ENCODE peak calls at places on chromosomes 3 and 15, in nine cellular contexts. One of them, this sample, is unnamed.

GRCh38 chr3:50930371-50931208 is 255.9 kb downstream of the DOCK3 start:
- DNase-seq in uterus: no peak
- DNase-seq in mesenchymal stem cell: no peak
- DNase-seq in fibroblast of lung: no peak
- DNase-seq in mucosa of descending colon: no peak
- DNase-seq in stomach: no peak
- DNase-seq in left ventricle myocardium inferior: no peak
- DNase-seq in kidney: peak; percentile 65
- DNase-seq in heart right ventricle: no peak
- DNase-seq in this sample: no peak

GRCh38 chr15:96171271-96171739 is 159.2 kb upstream of the NR2F2 start:
- DNase-seq in uterus: no peak
- DNase-seq in mesenchymal stem cell: no peak
- DNase-seq in fibroblast of lung: no peak
- DNase-seq in mucosa of descending colon: no peak
- DNase-seq in stomach: no peak
- DNase-seq in left ventricle myocardium inferior: no peak
- DNase-seq in kidney: no peak
- DNase-seq in heart right ventricle: no peak
- DNase-seq in this sample: no peak

GRCh38 chr3:128322030-128323022 is 144.4 kb downstream of the DNAJB8 start:
- DNase-seq in uterus: peak; percentile 42
- DNase-seq in mesenchymal stem cell: peak; percentile 47
- DNase-seq in fibroblast of lung: peak; percentile 52
- DNase-seq in mucosa of descending colon: peak; percentile 63
- DNase-seq in stomach: peak; percentile 57
- DNase-seq in left ventricle myocardium inferior: peak; percentile 48
- DNase-seq in kidney: no peak
- DNase-seq in heart right ventricle: peak; percentile 42
- DNase-seq in this sample: no peak

GRCh38 chr15:60326824-60327654 is 70.7 kb downstream of the ANXA2 start:
- DNase-seq in uterus: no peak
- DNase-seq in mesenchymal stem cell: peak; percentile 57
- DNase-seq in fibroblast of lung: peak; percentile 71
- DNase-seq in mucosa of descending colon: peak; percentile 53
- DNase-seq in stomach: no peak
- DNase-seq in left ventricle myocardium inferior: no peak
- DNase-seq in kidney: no peak
- DNase-seq in heart right ventricle: peak; percentile 15
- DNase-seq in this sample: no peak

GRCh38 chr3:168341965-168342719 is 246.4 kb upstream of the GOLIM4 start:
- DNase-seq in uterus: no peak
- DNase-seq in mesenchymal stem cell: peak; percentile 8
- DNase-seq in fibroblast of lung: peak; percentile 22
- DNase-seq in mucosa of descending colon: peak; percentile 21
- DNase-seq in stomach: no peak
- DNase-seq in left ventricle myocardium inferior: no peak
- DNase-seq in kidney: no peak
- DNase-seq in heart right ventricle: no peak
- DNase-seq in this sample: no peak

GRCh38 chr3:49411550-49411967 is 217 bp downstream of the RHOA start:
- DNase-seq in uterus: peak; percentile 53
- DNase-seq in mesenchymal stem cell: no peak
- DNase-seq in fibroblast of lung: no peak
- DNase-seq in mucosa of descending colon: peak; percentile 61
- DNase-seq in stomach: peak; percentile 66
- DNase-seq in left ventricle myocardium inferior: peak; percentile 63
- DNase-seq in kidney: peak; percentile 91
- DNase-seq in heart right ventricle: peak; percentile 51
- DNase-seq in this sample: no peak

GRCh38 chr3:112781611-112782010 is 65.1 kb downstream of the CD200R1L start:
- DNase-seq in uterus: no peak
- DNase-seq in mesenchymal stem cell: no peak
- DNase-seq in fibroblast of lung: no peak
- DNase-seq in mucosa of descending colon: no peak
- DNase-seq in stomach: no peak
- DNase-seq in left ventricle myocardium inferior: no peak
- DNase-seq in kidney: no peak
- DNase-seq in heart right ventricle: no peak
- DNase-seq in this sample: no peak

GRCh38 chr15:70222632-70223031 is 124.9 kb upstream of the TLE3 start:
- DNase-seq in uterus: no peak
- DNase-seq in mesenchymal stem cell: no peak
- DNase-seq in fibroblast of lung: no peak
- DNase-seq in mucosa of descending colon: no peak
- DNase-seq in stomach: no peak
- DNase-seq in left ventricle myocardium inferior: no peak
- DNase-seq in kidney: no peak
- DNase-seq in heart right ventricle: no peak
- DNase-seq in this sample: no peak

GRCh38 chr3:125039041-125039896 is 16.5 kb downstream of the HEG1 start:
- DNase-seq in uterus: no peak
- DNase-seq in mesenchymal stem cell: peak; percentile 0
- DNase-seq in fibroblast of lung: no peak
- DNase-seq in mucosa of descending colon: no peak
- DNase-seq in stomach: no peak
- DNase-seq in left ventricle myocardium inferior: no peak
- DNase-seq in kidney: no peak
- DNase-seq in heart right ventricle: no peak
- DNase-seq in this sample: no peak

GRCh38 chr3:143957447-143957846 is 14.2 kb upstream of the DIPK2A start:
- DNase-seq in uterus: no peak
- DNase-seq in mesenchymal stem cell: no peak
- DNase-seq in fibroblast of lung: no peak
- DNase-seq in mucosa of descending colon: no peak
- DNase-seq in stomach: no peak
- DNase-seq in left ventricle myocardium inferior: no peak
- DNase-seq in kidney: no peak
- DNase-seq in heart right ventricle: no peak
- DNase-seq in this sample: no peak

GRCh38 chr15:43325039-43325438 is 5.3 kb downstream of the LCMT2 start:
- DNase-seq in uterus: no peak
- DNase-seq in mesenchymal stem cell: no peak
- DNase-seq in fibroblast of lung: no peak
- DNase-seq in mucosa of descending colon: no peak
- DNase-seq in stomach: no peak
- DNase-seq in left ventricle myocardium inferior: no peak
- DNase-seq in kidney: no peak
- DNase-seq in heart right ventricle: no peak
- DNase-seq in this sample: no peak

GRCh38 chr15:100171411-100171810 is 170.4 kb downstream of the ADAMTS17 start:
- DNase-seq in uterus: no peak
- DNase-seq in mesenchymal stem cell: no peak
- DNase-seq in fibroblast of lung: no peak
- DNase-seq in mucosa of descending colon: no peak
- DNase-seq in stomach: no peak
- DNase-seq in left ventricle myocardium inferior: no peak
- DNase-seq in kidney: peak; percentile 36
- DNase-seq in heart right ventricle: no peak
- DNase-seq in this sample: no peak

GRCh38 chr3:50423543-50423942 is 64.2 kb upstream of the TMEM115 start:
- DNase-seq in uterus: no peak
- DNase-seq in mesenchymal stem cell: no peak
- DNase-seq in fibroblast of lung: no peak
- DNase-seq in mucosa of descending colon: peak; percentile 31
- DNase-seq in stomach: peak; percentile 83
- DNase-seq in left ventricle myocardium inferior: no peak
- DNase-seq in kidney: no peak
- DNase-seq in heart right ventricle: no peak
- DNase-seq in this sample: no peak

GRCh38 chr15:51139091-51139490 is 44.4 kb upstream of the TNFAIP8L3 start:
- DNase-seq in uterus: no peak
- DNase-seq in mesenchymal stem cell: no peak
- DNase-seq in fibroblast of lung: no peak
- DNase-seq in mucosa of descending colon: no peak
- DNase-seq in stomach: no peak
- DNase-seq in left ventricle myocardium inferior: no peak
- DNase-seq in kidney: no peak
- DNase-seq in heart right ventricle: no peak
- DNase-seq in this sample: no peak

GRCh38 chr3:124413989-124414598 is 316.2 kb upstream of the UMPS start:
- DNase-seq in uterus: no peak
- DNase-seq in mesenchymal stem cell: no peak
- DNase-seq in fibroblast of lung: no peak
- DNase-seq in mucosa of descending colon: peak; percentile 68
- DNase-seq in stomach: no peak
- DNase-seq in left ventricle myocardium inferior: no peak
- DNase-seq in kidney: no peak
- DNase-seq in heart right ventricle: no peak
- DNase-seq in this sample: no peak

GRCh38 chr3:146536681-146537080 is 7.7 kb downstream of the PLSCR1 start:
- DNase-seq in uterus: no peak
- DNase-seq in mesenchymal stem cell: no peak
- DNase-seq in fibroblast of lung: no peak
- DNase-seq in mucosa of descending colon: no peak
- DNase-seq in stomach: no peak
- DNase-seq in left ventricle myocardium inferior: no peak
- DNase-seq in kidney: no peak
- DNase-seq in heart right ventricle: no peak
- DNase-seq in this sample: no peak

GRCh38 chr3:98692787-98693473 is 70.2 kb upstream of the ST3GAL6 start:
- DNase-seq in uterus: no peak
- DNase-seq in mesenchymal stem cell: no peak
- DNase-seq in fibroblast of lung: no peak
- DNase-seq in mucosa of descending colon: no peak
- DNase-seq in stomach: no peak
- DNase-seq in left ventricle myocardium inferior: no peak
- DNase-seq in kidney: no peak
- DNase-seq in heart right ventricle: no peak
- DNase-seq in this sample: no peak

GRCh38 chr3:150005243-150006102 is 34.8 kb upstream of the PFN2 start:
- DNase-seq in uterus: no peak
- DNase-seq in mesenchymal stem cell: peak; percentile 57
- DNase-seq in fibroblast of lung: peak; percentile 12
- DNase-seq in mucosa of descending colon: no peak
- DNase-seq in stomach: no peak
- DNase-seq in left ventricle myocardium inferior: no peak
- DNase-seq in kidney: no peak
- DNase-seq in heart right ventricle: no peak
- DNase-seq in this sample: no peak

GRCh38 chr3:151047636-151048035 is 37.8 kb upstream of the MED12L start:
- DNase-seq in uterus: no peak
- DNase-seq in mesenchymal stem cell: no peak
- DNase-seq in fibroblast of lung: peak; percentile 21
- DNase-seq in mucosa of descending colon: no peak
- DNase-seq in stomach: no peak
- DNase-seq in left ventricle myocardium inferior: no peak
- DNase-seq in kidney: no peak
- DNase-seq in heart right ventricle: no peak
- DNase-seq in this sample: no peak

GRCh38 chr3:66592061-66592875 is 91.4 kb upstream of the LRIG1 start:
- DNase-seq in uterus: no peak
- DNase-seq in mesenchymal stem cell: peak; percentile 24
- DNase-seq in fibroblast of lung: peak; percentile 52
- DNase-seq in mucosa of descending colon: no peak
- DNase-seq in stomach: no peak
- DNase-seq in left ventricle myocardium inferior: no peak
- DNase-seq in kidney: no peak
- DNase-seq in heart right ventricle: no peak
- DNase-seq in this sample: no peak

GRCh38 chr3:24829011-24829581 is 334.4 kb upstream of the THRB start:
- DNase-seq in uterus: peak; percentile 36
- DNase-seq in mesenchymal stem cell: peak; percentile 10
- DNase-seq in fibroblast of lung: no peak
- DNase-seq in mucosa of descending colon: peak; percentile 23
- DNase-seq in stomach: peak; percentile 62
- DNase-seq in left ventricle myocardium inferior: peak; percentile 38
- DNase-seq in kidney: peak; percentile 77
- DNase-seq in heart right ventricle: no peak
- DNase-seq in this sample: no peak
- H3K4me3 ChIP-seq in uterus: peak overlapping the region; percentile 20
- H3K4me3 ChIP-seq in mesenchymal stem cell: peak overlapping the region; percentile 41
- H3K4me3 ChIP-seq in fibroblast of lung: no peak overlapping the region
- H3K4me3 ChIP-seq in mucosa of descending colon: no peak overlapping the region
- H3K4me3 ChIP-seq in stomach: peak overlapping the region; percentile 58
- H3K4me3 ChIP-seq in left ventricle myocardium inferior: peak overlapping the region; percentile 69
- H3K4me3 ChIP-seq in kidney: peak overlapping the region; percentile 44
- H3K4me3 ChIP-seq in heart right ventricle: peak overlapping the region; percentile 57
- H3K4me3 ChIP-seq in this sample: peak overlapping the region; percentile 17

GRCh38 chr15:25095179-25095578 is 140.4 kb downstream of the SNRPN start:
- DNase-seq in uterus: no peak
- DNase-seq in mesenchymal stem cell: no peak
- DNase-seq in fibroblast of lung: no peak
- DNase-seq in mucosa of descending colon: no peak
- DNase-seq in stomach: no peak
- DNase-seq in left ventricle myocardium inferior: no peak
- DNase-seq in kidney: no peak
- DNase-seq in heart right ventricle: no peak
- DNase-seq in this sample: no peak
- H3K9me3 ChIP-seq in uterus: no peaks in the 10 kb centered on the region
- H3K9me3 ChIP-seq in mesenchymal stem cell: peaks cover 97% of the 10 kb centered on the region
- H3K9me3 ChIP-seq in fibroblast of lung: no peaks in the 10 kb centered on the region
- H3K9me3 ChIP-seq in mucosa of descending colon: peaks cover 89% of the 10 kb centered on the region
- H3K9me3 ChIP-seq in stomach: peaks cover 47% of the 10 kb centered on the region
- H3K9me3 ChIP-seq in left ventricle myocardium inferior: peaks cover 100% of the 10 kb centered on the region
- H3K9me3 ChIP-seq in kidney: peaks cover 6% of the 10 kb centered on the region
- H3K9me3 ChIP-seq in heart right ventricle: peaks cover 99% of the 10 kb centered on the region
- H3K9me3 ChIP-seq in this sample: peaks cover 89% of the 10 kb centered on the region

DNA sequence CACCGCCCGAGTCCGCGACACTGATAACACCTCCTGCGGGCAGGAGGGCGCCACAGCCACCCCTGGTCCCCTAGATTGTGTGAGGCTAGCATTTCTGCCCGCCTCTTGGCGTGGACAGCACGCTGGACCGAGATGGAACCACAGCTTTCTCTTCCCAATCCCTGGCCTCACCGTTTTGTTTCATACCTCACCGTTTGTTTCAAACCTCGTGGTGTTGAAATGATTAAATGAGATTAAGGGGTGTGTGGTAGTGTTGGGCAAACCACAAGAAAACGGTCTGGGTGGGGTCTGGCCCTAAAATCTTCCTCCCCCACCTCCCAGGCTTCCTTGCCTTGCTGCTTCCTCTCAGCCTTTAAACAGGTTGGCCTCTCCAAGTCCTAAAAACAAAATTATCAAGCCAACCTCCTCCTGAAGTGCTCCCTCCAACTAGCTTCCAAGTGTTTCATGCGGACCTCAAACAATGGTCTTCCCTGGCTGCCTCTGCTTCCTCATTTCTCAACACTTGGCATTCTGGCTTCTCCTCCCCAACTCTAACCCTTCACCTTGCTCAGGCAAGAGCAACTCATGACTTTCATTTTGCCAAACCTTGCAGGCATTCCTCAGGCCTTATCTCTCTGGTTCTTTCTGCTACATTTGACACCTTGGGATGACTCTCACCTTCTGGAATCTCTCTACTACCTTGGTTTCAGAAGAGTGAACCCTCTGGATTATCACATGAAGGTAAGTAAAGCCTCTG is 1.4 kb upstream of the ATP13A3 start:
- DNase-seq in uterus: no peak
- DNase-seq in mesenchymal stem cell: no peak
- DNase-seq in fibroblast of lung: no peak
- DNase-seq in mucosa of descending colon: no peak
- DNase-seq in stomach: no peak
- DNase-seq in left ventricle myocardium inferior: no peak
- DNase-seq in kidney: no peak
- DNase-seq in heart right ventricle: no peak
- DNase-seq in this sample: peak; percentile 59
- H3K4me3 ChIP-seq in uterus: no peak overlapping the region
- H3K4me3 ChIP-seq in mesenchymal stem cell: no peak overlapping the region
- H3K4me3 ChIP-seq in fibroblast of lung: no peak overlapping the region
- H3K4me3 ChIP-seq in mucosa of descending colon: no peak overlapping the region
- H3K4me3 ChIP-seq in stomach: peak overlapping the region; percentile 72
- H3K4me3 ChIP-seq in left ventricle myocardium inferior: peak overlapping the region; percentile 80
- H3K4me3 ChIP-seq in kidney: peak overlapping the region; percentile 94
- H3K4me3 ChIP-seq in heart right ventricle: peak overlapping the region; percentile 78
- H3K4me3 ChIP-seq in this sample: peak overlapping the region; percentile 84

GRCh38 chr15:95162521-95162920 is 931.2 kb downstream of the MCTP2 start:
- DNase-seq in uterus: no peak
- DNase-seq in mesenchymal stem cell: no peak
- DNase-seq in fibroblast of lung: no peak
- DNase-seq in mucosa of descending colon: no peak
- DNase-seq in stomach: no peak
- DNase-seq in left ventricle myocardium inferior: no peak
- DNase-seq in kidney: no peak
- DNase-seq in heart right ventricle: no peak
- DNase-seq in this sample: no peak
- H3K9me3 ChIP-seq in uterus: no peaks in the 10 kb centered on the region
- H3K9me3 ChIP-seq in mesenchymal stem cell: no peaks in the 10 kb centered on the region
- H3K9me3 ChIP-seq in fibroblast of lung: no peaks in the 10 kb centered on the region
- H3K9me3 ChIP-seq in mucosa of descending colon: no peaks in the 10 kb centered on the region
- H3K9me3 ChIP-seq in stomach: no peaks in the 10 kb centered on the region
- H3K9me3 ChIP-seq in left ventricle myocardium inferior: peaks cover 14% of the 10 kb centered on the region
- H3K9me3 ChIP-seq in kidney: no peaks in the 10 kb centered on the region
- H3K9me3 ChIP-seq in heart right ventricle: peaks cover 12% of the 10 kb centered on the region
- H3K9me3 ChIP-seq in this sample: no peaks in the 10 kb centered on the region

This sample was measured in right atrium auricular region.